ENCODE peak calls at places on chromosomes 13 and 19, in four cellular contexts. E is HL-60, X is stomach, K is GM12891. B is an unnamed sample.
A peak's percentile ranks its signal among the peaks of the same experiment; 100 is the strongest.

GRCh38 chr19:4033028-4033956 is 25.8 kb downstream of the PIAS4 start:
- DNase-seq in E (no peak), X (no peak), K (no peak), B (no peak)

GRCh38 chr13:113859311-113860050 is 4.4 kb downstream of the GAS6 start:
- DNase-seq in E (no peak), X (no peak), K (no peak), B (no peak)

GRCh38 chr13:114313061-114313860 is 1.0 kb upstream of the CHAMP1 start:
- DNase-seq in E (no peak), X (no peak), K (no peak), B (no peak)

GRCh38 chr13:80168089-80168850 is 172.7 kb downstream of the SPRY2 start:
- DNase-seq in E (peak; percentile 35), X (no peak), K (no peak), B (no peak)

GRCh38 chr13:32246468-32246867 is 68.7 kb downstream of the ZAR1L start:
- DNase-seq in E (peak; percentile 16), X (peak; percentile 68), K (peak; percentile 17), B (peak; percentile 48)

GRCh38 chr13:101218484-101218883 is 197.8 kb downstream of the NALCN start:
- DNase-seq in E (no peak), X (no peak), K (no peak), B (no peak)

GRCh38 chr13:81551036-81551435 is 1210.1 kb upstream of the SPRY2 start:
- DNase-seq in E (peak; percentile 90), X (no peak), K (no peak), B (no peak)

GRCh38 chr13:77053192-77053591 is 26.2 kb upstream of the FBXL3 start:
- DNase-seq in E (no peak), X (no peak), K (no peak), B (no peak)

GRCh38 chr13:45367358-45367757 is 26.4 kb upstream of the TPT1 start:
- DNase-seq in E (peak; percentile 28), X (peak; percentile 72), K (peak; percentile 75), B (no peak)

DNA sequence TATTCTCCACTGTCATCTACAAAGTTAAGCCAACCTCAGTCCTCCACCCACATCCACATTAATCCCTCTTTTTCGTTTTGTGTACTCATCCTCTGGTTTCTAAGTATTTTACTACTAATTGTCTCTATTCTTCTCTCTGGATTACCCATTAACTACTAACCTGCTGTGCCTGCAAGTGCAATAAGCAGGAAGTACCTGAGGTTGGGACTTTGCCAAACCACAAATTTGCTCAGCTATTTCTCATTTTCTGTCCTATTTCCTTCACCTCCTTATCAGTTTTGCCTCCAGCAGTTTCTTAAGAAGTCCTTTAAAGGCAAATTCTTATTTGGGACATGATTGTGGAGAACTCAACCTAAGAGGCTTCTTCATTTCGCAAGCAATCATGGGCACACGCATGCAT is 1708.9 kb downstream of the SLITRK5 start:
- DNase-seq in E (no peak), X (peak; percentile 34), K (no peak), B (no peak)
- TF ChIP-seq POLR2AphosphoS5 in E (no peak), X (no peak), K (no peak), B (no peak)

GRCh38 chr19:40298026-40298425 is 12.9 kb upstream of the AKT2 start:
- DNase-seq in E (no peak), X (no peak), K (no peak), B (no peak)
- TF ChIP-seq POLR2AphosphoS5 in E (no peak), X (no peak), K (no peak), B (no peak)

GRCh38 chr19:6739884-6740588 is 556 bp downstream of the TRIP10 start:
- DNase-seq in E (no peak), X (peak; percentile 39), K (no peak), B (peak; percentile 78)

GRCh38 chr19:6737873-6738725 is 719 bp upstream of the GPR108 start:
- DNase-seq in E (peak; percentile 100), X (peak; percentile 99), K (no peak), B (no peak)

GRCh38 chr19:6738726-6739389 is 622 bp upstream of the TRIP10 start:
- DNase-seq in E (no peak), X (peak; percentile 32), K (no peak), B (no peak)

GRCh38 chr19:6740589-6741348 is 1.3 kb downstream of the TRIP10 start:
- DNase-seq in E (no peak), X (peak; percentile 45), K (no peak), B (peak; percentile 81)

GRCh38 chr19:6739390-6739883 is at the start of gene TRIP10:
- DNase-seq in E (no peak), X (peak; percentile 90), K (peak; percentile 87), B (peak; percentile 94)
- TF ChIP-seq POLR2AphosphoS5 in E (no peak), X (no peak), K (no peak), B (no peak)

GRCh38 chr19:16091546-16092475 is 15.5 kb downstream of the TPM4 start:
- DNase-seq in E (no peak), X (no peak), K (no peak), B (no peak)
- TF ChIP-seq POLR2AphosphoS5 in E (no peak), X (no peak), K (peak; percentile 64), B (no peak)

DNA sequence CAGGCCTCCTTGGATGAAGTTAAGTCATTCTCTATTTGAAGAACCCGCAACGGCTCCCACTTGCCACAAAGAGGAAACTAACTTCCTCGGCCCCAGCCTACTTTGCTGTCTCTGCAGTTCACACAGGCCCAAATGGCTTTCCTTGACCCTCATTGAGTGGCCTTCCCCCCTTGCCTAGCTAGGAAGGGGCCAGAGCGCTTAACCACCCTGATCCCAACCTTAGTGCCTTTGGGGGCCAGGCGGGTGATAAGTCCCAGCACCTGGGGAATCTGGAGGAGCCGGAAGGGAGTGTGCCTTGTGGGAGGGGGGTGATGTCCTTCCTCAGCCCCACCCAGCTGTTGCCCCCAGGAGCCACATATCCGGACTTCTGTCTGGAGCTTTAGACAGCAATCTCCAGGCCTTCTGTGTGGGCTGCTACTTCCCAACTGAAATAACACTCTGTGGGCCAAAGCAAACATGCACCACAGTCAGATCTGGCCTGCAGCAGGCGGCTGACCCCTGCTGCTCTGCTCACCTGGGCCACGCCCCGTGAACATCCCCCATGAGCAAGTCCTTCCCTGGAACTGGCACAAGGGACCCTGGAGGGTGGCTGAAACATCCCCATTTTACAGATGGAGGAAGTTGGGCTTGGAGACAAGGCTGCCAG is 10.5 kb downstream of the NECTIN2 start:
- DNase-seq in E (peak; percentile 36), X (peak; percentile 56), K (no peak), B (no peak)
- TF ChIP-seq POLR2AphosphoS5 in E (peak; percentile 37), X (no peak), K (no peak), B (no peak)

DNA sequence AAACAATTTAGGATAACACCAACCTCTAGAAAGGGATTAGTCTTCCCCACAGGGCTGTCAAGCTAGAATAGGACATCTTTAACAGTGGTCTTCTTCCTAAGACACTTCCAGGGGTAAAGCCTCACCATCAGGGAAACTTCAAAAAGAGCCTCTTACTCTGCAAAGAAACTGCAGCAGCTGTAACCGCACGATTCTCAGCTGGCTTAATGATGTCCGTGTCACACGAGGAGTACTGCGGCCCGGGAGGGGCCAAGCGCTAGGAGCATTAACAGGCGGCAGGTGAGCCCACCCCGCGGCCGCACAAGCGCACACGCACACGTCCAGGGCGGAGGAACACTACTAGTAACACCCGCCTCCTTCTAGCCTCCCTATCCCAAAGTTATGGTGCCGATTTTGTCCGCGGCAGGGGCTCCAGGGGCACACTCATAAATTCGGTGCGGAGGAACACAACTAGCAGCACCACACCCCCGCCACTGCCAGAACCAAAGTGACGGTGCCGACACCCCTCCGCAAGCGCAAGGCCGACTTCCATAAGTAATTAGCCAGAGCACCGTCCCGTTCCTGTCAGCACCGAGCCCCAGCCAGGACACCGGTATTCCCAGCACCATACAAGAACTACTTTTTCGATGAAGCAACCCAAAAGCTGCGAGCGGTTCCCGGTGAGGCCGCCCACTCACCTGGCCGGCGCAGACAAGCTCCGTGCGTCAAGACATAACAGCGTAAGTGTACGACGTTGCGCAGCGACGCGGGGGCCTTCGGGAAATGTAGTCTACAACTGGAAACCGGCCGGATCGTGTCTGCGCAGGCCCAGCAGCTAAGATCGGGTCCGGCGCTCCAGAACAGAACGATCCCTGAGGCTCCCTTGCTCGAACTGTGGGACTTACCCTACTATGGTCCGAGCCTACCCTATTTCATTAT is at the start of the genes ZNF540 and ZNF571:
- DNase-seq in E (peak; percentile 90), X (peak; percentile 95), K (peak; percentile 64), B (peak; percentile 87)
- TF ChIP-seq POLR2AphosphoS5 in E (peak; percentile 40), X (peak; percentile 96), K (peak; percentile 21), B (peak; percentile 66)

DNA sequence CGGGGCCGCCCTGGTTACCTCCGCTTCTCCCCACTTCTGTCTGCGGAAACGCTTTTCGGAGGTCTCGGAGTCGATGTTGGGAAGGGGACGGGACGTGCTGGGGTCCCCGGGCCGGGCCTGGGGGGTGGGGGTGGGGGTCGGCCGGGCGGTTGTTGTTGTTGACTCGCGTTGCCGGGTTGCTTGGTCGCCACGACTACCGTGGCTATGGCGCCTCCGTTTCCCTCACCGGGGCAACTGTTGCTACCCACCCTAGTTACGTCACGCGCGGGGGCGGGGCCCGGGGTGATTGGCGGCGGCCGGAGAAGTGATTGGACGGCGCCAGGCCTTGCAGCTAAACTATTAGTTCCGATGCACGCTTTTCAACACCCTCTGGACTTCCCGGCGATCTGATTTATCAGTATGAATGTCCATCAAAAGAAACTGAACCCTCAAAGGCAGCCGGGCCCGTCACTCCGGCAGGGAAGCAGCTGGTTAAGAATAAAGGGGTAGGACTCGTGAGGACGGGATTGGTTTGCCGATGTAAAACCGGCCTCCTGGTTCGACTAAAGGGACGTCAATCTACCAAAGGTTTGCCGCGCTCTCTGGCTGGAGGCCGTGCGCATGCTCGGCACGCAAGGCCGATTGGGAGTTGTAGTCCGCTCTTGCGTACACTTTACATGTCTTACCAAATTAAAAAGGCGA is at the start of gene RFX1:
- DNase-seq in E (peak; percentile 98), X (peak; percentile 100), K (peak; percentile 73), B (peak; percentile 90)
- TF ChIP-seq POLR2AphosphoS5 in E (no peak), X (no peak), K (no peak), B (no peak)

GRCh38 chr19:49857834-49858590 is 7.1 kb downstream of the PTOV1 start:
- DNase-seq in E (no peak), X (no peak), K (no peak), B (no peak)
- TF ChIP-seq POLR2AphosphoS5 in E (peak; percentile 34), X (no peak), K (no peak), B (no peak)

B was measured in SK-N-SH.